ENCODE peak calls at places on chromosomes 11 and 22, in five cellular contexts. S, F, X, L and U are unnamed samples.

GRCh38 chr11:118180300-118180703 is 3.9 kb upstream of the SCN2B start:
- DNase-seq in S (no peak), F (peak), X (no peak), L (peak), U (peak)

GRCh38 chr11:47469411-47470179 is 20.7 kb upstream of the RAPSN start:
- DNase-seq in S (no peak), F (no peak), X (no peak), L (no peak), U (no peak)

GRCh38 chr11:130737041-130737830 is 179.0 kb downstream of the SNX19 start:
- DNase-seq in S (no peak), F (no peak), X (no peak), L (no peak), U (no peak)

GRCh38 chr22:46968848-46969247 is 206.4 kb downstream of the TBC1D22A start:
- DNase-seq in S (no peak), F (no peak), X (no peak), L (no peak), U (no peak)

GRCh38 chr11:101707477-101707876 is 123.7 kb upstream of the TRPC6 start:
- DNase-seq in S (no peak), F (no peak), X (no peak), L (no peak), U (no peak)

GRCh38 chr11:105137286-105137685 is 2.3 kb downstream of the CARD18 start:
- DNase-seq in S (no peak), F (no peak), X (no peak), L (no peak), U (no peak)

GRCh38 chr11:61279934-61280656 is 15.0 kb downstream of the VWCE start:
- DNase-seq in S (no peak), F (no peak), X (no peak), L (no peak), U (no peak)

GRCh38 chr11:68158580-68158979 is 37.4 kb upstream of the CHKA start:
- DNase-seq in S (no peak), F (no peak), X (no peak), L (no peak), U (no peak)

GRCh38 chr11:19013181-19013857 is 47.2 kb downstream of the MRGPRX2 start:
- DNase-seq in S (no peak), F (no peak), X (peak), L (no peak), U (no peak)

GRCh38 chr22:30990675-30991074 is 21.6 kb downstream of the TUG1 start:
- DNase-seq in S (no peak), F (no peak), X (no peak), L (no peak), U (no peak)

GRCh38 chr11:69215784-69216415 is 60.2 kb downstream of the SMIM38 start:
- DNase-seq in S (no peak), F (no peak), X (no peak), L (peak), U (no peak)

GRCh38 chr11:91199866-91200265 is 977.0 kb upstream of the CHORDC1 start:
- DNase-seq in S (no peak), F (no peak), X (no peak), L (no peak), U (no peak)

GRCh38 chr22:37599161-37599560 is 9.5 kb upstream of the GGA1 start:
- DNase-seq in S (peak), F (no peak), X (no peak), L (no peak), U (no peak)

GRCh38 chr22:35219012-35219411 is 38.3 kb upstream of the HMGXB4 start:
- DNase-seq in S (no peak), F (no peak), X (no peak), L (no peak), U (no peak)

GRCh38 chr11:67060111-67060522 is 3.5 kb downstream of the RHOD start:
- DNase-seq in S (no peak), F (no peak), X (no peak), L (no peak), U (no peak)

GRCh38 chr11:24588075-24588474 is 91.2 kb downstream of the LUZP2 start:
- DNase-seq in S (no peak), F (no peak), X (no peak), L (no peak), U (no peak)

GRCh38 chr11:66639066-66639813 is 737 bp downstream of the RBM4 start:
- DNase-seq in S (no peak), F (no peak), X (no peak), L (peak), U (no peak)

GRCh38 chr11:78420796-78421209 is 3.2 kb upstream of the GAB2 start:
- DNase-seq in S (no peak), F (peak), X (no peak), L (peak), U (peak)

GRCh38 chr11:78798567-78799170 is 224.0 kb upstream of the NARS2 start:
- DNase-seq in S (peak), F (peak), X (no peak), L (peak), U (peak)

GRCh38 chr22:24768537-24769374 is 5.8 kb downstream of the PIWIL3 start:
- DNase-seq in S (peak), F (peak), X (no peak), L (peak), U (no peak)

GRCh38 chr11:92284558-92284957 is 59.9 kb downstream of the FAT3 start:
- DNase-seq in S (no peak), F (peak), X (no peak), L (no peak), U (no peak)

GRCh38 chr11:19546325-19546724 is 166.3 kb upstream of the NAV2 start:
- DNase-seq in S (no peak), F (no peak), X (no peak), L (no peak), U (no peak)

GRCh38 chr11:115990004-115990447 is 485.8 kb upstream of the CADM1 start:
- DNase-seq in S (no peak), F (no peak), X (no peak), L (no peak), U (no peak)

GRCh38 chr22:28183078-28183870 is 264.2 kb upstream of the PITPNB start:
- DNase-seq in S (no peak), F (no peak), X (no peak), L (no peak), U (no peak)

GRCh38 chr11:33552756-33553155 is 147.9 kb downstream of the C11orf91 start:
- DNase-seq in S (no peak), F (no peak), X (no peak), L (no peak), U (no peak)

GRCh38 chr11:75523189-75523588 is 2.6 kb downstream of the GDPD5 start:
- DNase-seq in S (no peak), F (no peak), X (no peak), L (no peak), U (no peak)

GRCh38 chr11:25317221-25317620 is 820.4 kb downstream of the LUZP2 start:
- DNase-seq in S (no peak), F (no peak), X (no peak), L (no peak), U (no peak)

GRCh38 chr11:70415176-70415575 is 16.8 kb downstream of the CTTN start:
- DNase-seq in S (no peak), F (no peak), X (no peak), L (no peak), U (peak)

GRCh38 chr22:47036352-47036751 is 273.9 kb downstream of the TBC1D22A start:
- DNase-seq in S (no peak), F (no peak), X (no peak), L (no peak), U (no peak)

GRCh38 chr22:23850136-23850611 is 7.5 kb upstream of the SLC2A11 start:
- DNase-seq in S (no peak), F (peak), X (no peak), L (no peak), U (no peak)

GRCh38 chr11:120182790-120183491 is 27.9 kb upstream of the OAF start:
- DNase-seq in S (peak), F (peak), X (no peak), L (no peak), U (peak)

GRCh38 chr11:70537576-70538571 is 139.5 kb downstream of the CTTN start:
- DNase-seq in S (no peak), F (no peak), X (no peak), L (no peak), U (peak)

GRCh38 chr11:76315182-76315853 is 65.6 kb downstream of the THAP12 start:
- DNase-seq in S (no peak), F (no peak), X (no peak), L (no peak), U (no peak)

DNA sequence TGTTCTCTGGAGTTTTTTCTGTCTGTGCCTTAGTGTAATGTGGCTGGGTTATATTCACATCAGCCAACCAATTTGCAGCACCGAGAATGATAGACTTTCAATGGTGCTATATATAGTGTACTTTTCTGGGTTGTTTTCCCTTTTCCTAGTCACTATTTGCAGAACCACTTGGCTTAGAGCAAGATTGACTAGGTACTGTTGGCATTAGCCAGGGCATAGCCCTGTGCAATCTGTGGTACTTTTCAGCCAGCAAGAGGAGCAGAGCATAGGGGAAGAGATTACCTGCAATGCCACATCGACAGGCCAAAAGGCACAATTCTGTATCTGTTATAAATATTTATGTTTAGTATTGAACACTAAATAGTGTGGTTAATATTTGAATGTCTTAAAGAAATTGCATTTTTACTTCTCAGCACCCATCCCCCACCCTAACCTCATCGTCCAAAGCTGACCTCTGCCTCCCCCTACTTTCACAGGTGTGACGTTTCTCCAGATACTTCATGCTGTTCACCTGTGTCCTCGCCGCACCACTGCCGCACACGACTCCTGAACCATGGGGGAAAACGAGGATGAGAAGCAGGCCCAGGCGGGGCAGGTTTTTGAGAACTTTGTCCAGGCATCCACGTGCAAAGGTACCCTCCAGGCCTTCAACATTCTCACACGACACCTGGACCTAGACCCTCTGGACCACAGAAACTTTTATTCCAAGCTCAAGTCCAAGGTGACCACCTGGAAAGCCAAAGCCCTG is 51.4 kb downstream of the MICAL2 start:
- DNase-seq in S (no peak), F (no peak), X (no peak), L (no peak), U (no peak)
- H3K27ac ChIP-seq in S (peak), F (peak), X (no peak), L (peak), U (no peak)

DNA sequence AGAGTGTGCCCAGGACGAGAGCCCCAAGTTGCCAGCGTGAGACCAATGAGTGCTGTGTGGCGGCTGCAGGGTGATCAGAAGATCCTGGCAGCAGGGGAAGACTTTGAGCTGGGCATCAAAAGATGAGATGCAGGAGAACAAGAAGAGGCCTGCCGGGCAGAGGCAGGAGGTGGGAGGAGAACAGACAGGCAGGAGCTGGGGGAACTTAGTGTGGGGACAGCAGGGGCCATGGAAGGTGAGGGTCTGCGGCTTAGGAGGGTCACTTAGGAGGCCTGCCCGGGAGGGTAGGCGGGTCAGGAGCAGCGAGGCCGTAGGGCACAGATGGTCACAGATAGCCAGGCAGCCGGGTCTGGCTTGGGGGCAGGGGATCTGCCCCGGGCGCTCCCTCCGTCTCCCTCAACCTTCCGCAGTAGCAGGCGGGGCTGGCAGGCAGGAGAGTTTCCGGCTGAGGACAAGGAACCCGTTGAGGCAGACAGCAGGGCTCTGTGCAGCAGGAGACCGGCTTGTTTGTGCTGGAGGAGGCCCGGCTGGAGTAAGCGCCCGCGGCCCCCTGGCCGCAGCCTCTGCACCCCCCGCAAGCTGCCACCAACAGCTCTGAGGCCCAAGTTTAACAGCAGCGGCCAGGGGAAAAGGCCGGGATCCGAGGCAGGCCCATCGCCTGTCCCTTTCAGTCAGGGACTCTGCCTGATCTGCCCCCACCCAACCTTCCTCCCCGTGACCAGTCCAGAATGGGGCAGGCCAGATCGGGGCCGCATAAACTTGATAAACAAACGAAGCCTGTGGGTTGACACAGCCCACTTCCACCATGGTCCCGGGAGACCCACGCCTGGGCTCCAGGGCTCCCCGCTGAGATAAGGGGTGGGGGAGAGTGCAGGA is 13.8 kb downstream of the SCARF2 start:
- DNase-seq in S (peak), F (no peak), X (no peak), L (no peak), U (peak)
- H3K27ac ChIP-seq in S (no peak), F (peak), X (no peak), L (peak), U (peak)

GRCh38 chr11:14331476-14332136 is 27.4 kb downstream of the RRAS2 start:
- DNase-seq in S (no peak), F (no peak), X (no peak), L (no peak), U (no peak)
- H3K27ac ChIP-seq in S (no peak), F (no peak), X (no peak), L (no peak), U (no peak)

GRCh38 chr22:43303166-43303565 is 40.0 kb downstream of the SCUBE1 start:
- DNase-seq in S (no peak), F (no peak), X (no peak), L (no peak), U (peak)
- H3K27ac ChIP-seq in S (no peak), F (no peak), X (no peak), L (no peak), U (no peak)

GRCh38 chr22:40417881-40418280 is 47.5 kb downstream of the SGSM3 start:
- DNase-seq in S (no peak), F (peak), X (no peak), L (no peak), U (no peak)
- H3K27ac ChIP-seq in S (no peak), F (no peak), X (no peak), L (no peak), U (no peak)

DNA sequence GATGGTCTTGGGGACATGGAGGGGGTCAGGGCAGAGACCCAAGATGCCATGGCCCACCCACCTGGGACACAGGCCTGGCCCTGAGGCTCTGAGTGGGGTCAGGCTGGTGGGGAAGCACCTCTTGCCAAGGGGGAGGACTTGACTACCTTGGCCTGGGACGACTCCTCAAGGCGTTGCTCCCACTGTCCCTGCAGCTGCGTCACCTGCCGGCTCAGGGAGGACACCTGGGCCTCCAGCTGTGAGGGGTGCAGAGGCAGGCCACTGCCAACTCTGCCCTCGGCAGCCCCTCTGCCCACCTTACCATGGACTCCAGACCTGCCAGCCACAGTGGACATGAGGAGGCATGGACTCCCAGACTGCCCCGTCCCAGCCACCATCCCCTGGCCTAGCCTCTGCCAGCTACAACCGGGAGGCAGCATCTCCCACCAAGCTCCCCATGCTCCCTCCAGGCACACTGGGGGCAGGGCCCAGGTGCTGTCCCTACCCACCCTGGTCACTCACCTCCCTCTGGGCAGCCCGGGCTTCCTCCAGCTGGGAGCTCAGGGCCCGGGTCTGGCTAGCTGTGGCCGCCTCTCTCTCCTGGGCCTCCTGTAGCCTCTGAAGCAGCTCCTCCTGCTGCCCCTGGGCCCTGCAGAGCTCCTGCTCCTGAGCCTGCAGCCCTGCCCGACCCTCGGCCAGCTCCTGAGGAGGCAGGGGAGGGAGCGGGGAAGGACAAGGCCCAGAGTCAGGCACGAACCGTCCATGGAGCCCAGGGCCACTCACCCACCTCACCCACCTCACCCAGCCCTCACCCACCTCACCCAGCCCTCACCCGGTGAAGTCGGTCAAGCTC is 8.6 kb downstream of the CDC42BPG start:
- DNase-seq in S (no peak), F (no peak), X (no peak), L (no peak), U (no peak)
- H3K27ac ChIP-seq in S (no peak), F (no peak), X (no peak), L (no peak), U (no peak)

GRCh38 chr22:32761251-32761903 is 40.1 kb upstream of the TIMP3 start:
- DNase-seq in S (no peak), F (no peak), X (no peak), L (no peak), U (no peak)

GRCh38 chr22:32758866-32759385 is 42.6 kb upstream of the TIMP3 start:
- DNase-seq in S (no peak), F (no peak), X (no peak), L (no peak), U (no peak)

GRCh38 chr22:32760396-32760795 is 41.1 kb upstream of the TIMP3 start:
- DNase-seq in S (no peak), F (no peak), X (no peak), L (no peak), U (no peak)

GRCh38 chr22:32764330-32765116 is 37.0 kb upstream of the TIMP3 start:
- DNase-seq in S (peak), F (peak), X (no peak), L (peak), U (peak)

GRCh38 chr22:32760815-32761214 is 40.7 kb upstream of the TIMP3 start:
- DNase-seq in S (no peak), F (peak), X (no peak), L (no peak), U (no peak)
- H3K27ac ChIP-seq in S (no peak), F (peak), X (no peak), L (peak), U (peak)

DNA sequence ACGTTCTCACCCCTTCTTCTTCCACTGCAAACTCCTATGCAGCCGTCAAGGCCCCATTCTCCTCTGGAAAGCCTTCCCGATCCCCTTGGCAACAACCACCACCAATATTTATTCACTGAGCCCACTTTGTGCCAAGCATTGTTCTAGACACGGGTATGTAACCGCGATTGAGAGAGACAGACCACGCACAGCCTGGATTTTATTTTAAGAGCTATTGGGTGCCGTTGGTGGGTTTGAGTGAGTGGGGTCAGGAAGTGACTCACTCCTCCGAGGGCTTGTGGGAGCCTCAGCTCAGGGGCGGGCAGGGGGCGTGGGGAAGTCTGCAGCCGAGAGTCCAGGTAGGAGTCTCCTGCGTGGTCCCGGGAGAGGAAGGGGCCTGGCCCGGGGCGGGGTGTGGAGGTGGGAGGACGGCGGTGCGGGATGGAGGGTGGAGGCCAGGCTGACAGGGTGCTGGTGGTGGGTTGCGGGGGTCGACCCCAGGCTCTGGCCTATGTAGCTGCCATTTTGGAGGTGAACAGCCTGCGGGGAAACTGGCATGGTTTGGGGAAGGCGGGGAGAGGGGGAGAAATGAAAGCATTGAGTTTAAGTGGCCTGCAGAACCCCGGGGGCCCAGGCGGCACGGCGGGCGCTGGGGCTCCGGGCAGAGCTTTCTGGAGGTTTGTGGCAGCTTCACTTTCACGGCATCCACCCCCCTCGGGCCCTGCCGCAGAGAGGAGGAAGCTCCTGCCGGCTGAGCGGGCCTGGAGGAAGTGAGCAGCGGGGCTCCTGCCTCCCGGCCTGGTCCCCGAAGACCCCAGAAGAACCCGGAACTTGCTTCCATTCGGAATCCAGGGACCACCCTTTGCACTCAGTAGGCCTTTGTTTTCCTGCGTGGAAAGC is 547 bp downstream of the PARVG start:
- DNase-seq in S (peak), F (peak), X (no peak), L (peak), U (peak)
- H3K27ac ChIP-seq in S (peak), F (peak), X (no peak), L (peak), U (no peak)

GRCh38 chr22:39935622-39936021 is 24.6 kb upstream of the TMA7B start:
- DNase-seq in S (no peak), F (no peak), X (no peak), L (no peak), U (no peak)
- H3K27ac ChIP-seq in S (no peak), F (no peak), X (no peak), L (no peak), U (no peak)